ENCODE peak calls at places on chromosomes 3 and 15, in seven cellular contexts. W, B, P, Y, Z, A and H are unnamed samples.

GRCh38 chr15:34109775-34110663 is 8.1 kb downstream of the PGBD4 start:
- DNase-seq in W (no peak), B (no peak), P (peak), Y (peak), Z (no peak), A (peak), H (peak)

GRCh38 chr3:48695113-48695753 is 9.5 kb upstream of the NCKIPSD start:
- DNase-seq in W (no peak), B (peak), P (no peak), Y (peak), Z (no peak), A (peak), H (no peak)

GRCh38 chr3:171116365-171116764 is 89.8 kb upstream of the SLC2A2 start:
- DNase-seq in W (no peak), B (no peak), P (peak), Y (peak), Z (no peak), A (peak), H (no peak)

GRCh38 chr3:136818191-136818850 is 605 bp upstream of the SLC35G2 start:
- DNase-seq in W (no peak), B (no peak), P (peak), Y (peak), Z (no peak), A (peak), H (peak)

GRCh38 chr3:154971341-154971740 is 108.8 kb upstream of the MME start:
- DNase-seq in W (no peak), B (no peak), P (no peak), Y (peak), Z (no peak), A (no peak), H (peak)

GRCh38 chr3:122996038-122996580 is 31.5 kb downstream of the SEMA5B start:
- DNase-seq in W (no peak), B (no peak), P (no peak), Y (no peak), Z (no peak), A (no peak), H (no peak)

GRCh38 chr3:136250862-136251460 is 821 bp downstream of the PCCB start:
- DNase-seq in W (peak), B (peak), P (peak), Y (no peak), Z (no peak), A (peak), H (peak)

GRCh38 chr3:41111011-41111410 is 88.3 kb upstream of the CTNNB1 start:
- DNase-seq in W (no peak), B (no peak), P (no peak), Y (no peak), Z (no peak), A (no peak), H (no peak)

GRCh38 chr15:98689431-98689861 is 41.1 kb downstream of the IGF1R start:
- DNase-seq in W (no peak), B (no peak), P (peak), Y (peak), Z (no peak), A (no peak), H (no peak)

GRCh38 chr3:22318325-22318724 is 567.3 kb upstream of the ZNF385D start:
- DNase-seq in W (no peak), B (no peak), P (no peak), Y (no peak), Z (no peak), A (no peak), H (no peak)

GRCh38 chr3:11613851-11614491 is 29.7 kb downstream of the VGLL4 start:
- DNase-seq in W (peak), B (no peak), P (no peak), Y (no peak), Z (no peak), A (no peak), H (no peak)

GRCh38 chr15:89809093-89809786 is 5.4 kb downstream of the ANPEP start:
- DNase-seq in W (peak), B (peak), P (no peak), Y (no peak), Z (no peak), A (no peak), H (no peak)

GRCh38 chr3:132421832-132422231 is 4.5 kb downstream of the DNAJC13 start:
- DNase-seq in W (no peak), B (no peak), P (peak), Y (peak), Z (no peak), A (no peak), H (no peak)

GRCh38 chr3:78565712-78566111 is 1202.1 kb downstream of the ROBO1 start:
- DNase-seq in W (no peak), B (no peak), P (no peak), Y (no peak), Z (no peak), A (no peak), H (no peak)